ENCODE peak calls at places on chromosomes 2 and 18, in seven cellular contexts. M, O, X, Y, V, D and H are unnamed samples.

GRCh38 chr18:2871111-2871720 is 24.4 kb downstream of the EMILIN2 start:
- DNase-seq in Y (no peak), O (no peak), X (no peak), D (no peak), M (no peak), V (no peak), H (no peak)

GRCh38 chr18:53850918-53851317 is 373.6 kb downstream of the MBD2 start:
- DNase-seq in D (no peak), M (no peak), V (no peak), X (no peak), Y (no peak), O (no peak), H (no peak)

GRCh38 chr2:235935071-235935470 is 233.1 kb downstream of the GBX2 start:
- DNase-seq in X (no peak), Y (no peak), O (no peak), V (no peak), M (no peak), D (no peak), H (no peak)

GRCh38 chr18:30358545-30358944 is 684.0 kb downstream of the DSC3 start:
- DNase-seq in O (no peak), Y (no peak), V (no peak), D (no peak), X (no peak), M (no peak), H (no peak)

GRCh38 chr2:70985283-70985688 is 6.9 kb downstream of the ANKRD53 start:
- DNase-seq in V (no peak), M (no peak), X (no peak), D (no peak), Y (no peak), O (no peak), H (no peak)

GRCh38 chr2:174985624-174986023 is 19.6 kb downstream of the CHN1 start:
- DNase-seq in V (peak; percentile 14), X (no peak), Y (no peak), M (no peak), D (no peak), O (no peak), H (peak; percentile 4)

GRCh38 chr2:84881581-84882414 is 914 bp upstream of the TRABD2A start:
- DNase-seq in D (peak; percentile 39), X (peak; percentile 83), O (peak; percentile 70), Y (peak; percentile 82), M (peak; percentile 85), V (peak; percentile 79), H (peak; percentile 68)

GRCh38 chr2:11541693-11542274 is 7.9 kb downstream of the GREB1 start:
- DNase-seq in X (no peak), V (no peak), O (no peak), D (no peak), M (no peak), Y (no peak), H (no peak)

GRCh38 chr18:27723168-27723567 is 453.8 kb downstream of the CDH2 start:
- DNase-seq in X (no peak), Y (no peak), M (no peak), D (no peak), O (no peak), V (peak; percentile 5), H (no peak)

GRCh38 chr18:76565238-76566173 is 70.5 kb upstream of the ZNF516 start:
- DNase-seq in O (peak; percentile 88), Y (peak; percentile 92), M (peak; percentile 45), V (peak; percentile 72), X (peak; percentile 44), D (no peak), H (peak; percentile 17)

GRCh38 chr2:119431155-119431975 is at the start of gene TMEM37:
- DNase-seq in Y (peak; percentile 84), O (peak; percentile 84), X (peak; percentile 58), M (peak; percentile 75), D (peak; percentile 20), V (peak; percentile 83), H (peak; percentile 69)